ENCODE peak calls at places on chromosome 15, in five cellular contexts. X is IMR-90, Y is colonic mucosa, F is neural progenitor cell, D is DND-41. R is an unnamed sample. For H3K9me3, the result is how much of the 10 kb centered on the place peaks cover.

GRCh38 chr15:101469520-101470288 is 19.8 kb downstream of the PCSK6 start:
- DNase-seq in X (no peak), Y (no peak), D (no peak), F (no peak), R (no peak)

GRCh38 chr15:47551559-47551958 is 165.7 kb upstream of the SEMA6D start:
- DNase-seq in F (no peak), D (no peak), X (no peak), Y (no peak), R (no peak)

GRCh38 chr15:62933388-62933787 is 109.2 kb upstream of the TPM1 start:
- DNase-seq in D (no peak), X (peak), Y (no peak), F (no peak), R (no peak)

GRCh38 chr15:39471791-39472190 is 109.1 kb upstream of the THBS1 start:
- DNase-seq in X (peak), D (no peak), F (no peak), Y (no peak), R (no peak)

GRCh38 chr15:93141373-93141790 is 52.4 kb upstream of the RGMA start:
- DNase-seq in Y (no peak), X (no peak), D (peak), F (no peak), R (peak)

GRCh38 chr15:79442911-79443310 is 10.8 kb downstream of the MINAR1 start:
- DNase-seq in X (no peak), F (no peak), Y (no peak), D (no peak), R (no peak)

GRCh38 chr15:81284256-81285031 is 39.5 kb downstream of the STARD5 start:
- DNase-seq in D (no peak), Y (no peak), F (no peak), X (no peak), R (peak)

GRCh38 chr15:72117448-72117697 is 577 bp downstream of the MYO9A start:
- DNase-seq in X (peak), Y (peak), D (peak), F (peak), R (peak)

GRCh38 chr15:69338535-69339213 is 40.0 kb downstream of the PAQR5 start:
- DNase-seq in D (no peak), Y (no peak), F (no peak), X (no peak), R (no peak)

GRCh38 chr15:80803580-80804525 is 24.7 kb downstream of the CEMIP start:
- DNase-seq in D (no peak), Y (no peak), F (no peak), X (no peak), R (no peak)

GRCh38 chr15:60526127-60526616 is 47.2 kb upstream of the ICE2 start:
- DNase-seq in X (no peak), F (no peak), Y (no peak), D (no peak), R (no peak)

DNA sequence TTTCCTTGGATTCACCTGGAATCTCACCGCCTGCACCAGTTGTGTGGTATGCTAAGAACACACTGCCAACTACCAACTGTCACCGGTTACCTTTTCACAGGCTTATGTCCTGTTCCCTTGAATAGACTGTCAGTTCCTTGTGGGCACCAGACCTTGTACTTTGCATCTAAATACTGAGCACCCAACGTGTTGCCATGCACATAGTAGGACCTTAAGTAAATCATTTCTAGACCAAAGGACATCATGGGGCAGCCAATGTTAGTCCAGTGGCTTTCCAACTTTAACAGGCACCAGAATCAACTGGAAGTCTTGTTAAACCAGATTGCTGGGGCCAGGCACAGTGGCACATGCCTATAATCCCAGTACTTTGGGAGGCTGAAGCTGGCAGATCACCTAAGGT is 1.2 kb upstream of the RPAP1 start:
- DNase-seq in D (no peak), F (no peak), Y (no peak), X (no peak), R (no peak)
- H3K9me3 ChIP-seq in D (under half), F (under half), Y (under half), X (under half), R (under half)

GRCh38 chr15:99744142-99744541 is 10.9 kb upstream of the LYSMD4 start:
- DNase-seq in F (no peak), Y (no peak), D (no peak), X (no peak), R (no peak)
- TF ChIP-seq CTCF in F (peak), Y (no peak), D (peak), X (no peak), R (no peak)

GRCh38 chr15:73950479-73951043 is 24.3 kb downstream of the LOXL1 start:
- DNase-seq in X (no peak), F (no peak), Y (no peak), D (no peak), R (no peak)
- H3K9ac ChIP-seq in X (peak), F (no peak), Y (no peak), D (no peak), R (no peak)

GRCh38 chr15:25072857-25073476 is 118.2 kb downstream of the SNRPN start:
- DNase-seq in D (no peak), Y (no peak), X (no peak), F (no peak), R (no peak)
- H3K9me3 ChIP-seq in D (half or more), Y (under half), X (half or more), F (under half), R (under half)

GRCh38 chr15:65196637-65197336 is 11.6 kb upstream of the CLPX start:
- DNase-seq in Y (no peak), F (no peak), X (no peak), D (no peak), R (no peak)

GRCh38 chr15:65195542-65196026 is 10.4 kb upstream of the CLPX start:
- DNase-seq in Y (no peak), X (no peak), F (no peak), D (no peak), R (no peak)

GRCh38 chr15:65197337-65197645 is 12.1 kb upstream of the CLPX start:
- DNase-seq in Y (no peak), X (no peak), D (no peak), F (no peak), R (no peak)

GRCh38 chr15:65192016-65192415 is 6.9 kb upstream of the CLPX start:
- DNase-seq in D (no peak), F (no peak), X (peak), Y (no peak), R (no peak)

DNA sequence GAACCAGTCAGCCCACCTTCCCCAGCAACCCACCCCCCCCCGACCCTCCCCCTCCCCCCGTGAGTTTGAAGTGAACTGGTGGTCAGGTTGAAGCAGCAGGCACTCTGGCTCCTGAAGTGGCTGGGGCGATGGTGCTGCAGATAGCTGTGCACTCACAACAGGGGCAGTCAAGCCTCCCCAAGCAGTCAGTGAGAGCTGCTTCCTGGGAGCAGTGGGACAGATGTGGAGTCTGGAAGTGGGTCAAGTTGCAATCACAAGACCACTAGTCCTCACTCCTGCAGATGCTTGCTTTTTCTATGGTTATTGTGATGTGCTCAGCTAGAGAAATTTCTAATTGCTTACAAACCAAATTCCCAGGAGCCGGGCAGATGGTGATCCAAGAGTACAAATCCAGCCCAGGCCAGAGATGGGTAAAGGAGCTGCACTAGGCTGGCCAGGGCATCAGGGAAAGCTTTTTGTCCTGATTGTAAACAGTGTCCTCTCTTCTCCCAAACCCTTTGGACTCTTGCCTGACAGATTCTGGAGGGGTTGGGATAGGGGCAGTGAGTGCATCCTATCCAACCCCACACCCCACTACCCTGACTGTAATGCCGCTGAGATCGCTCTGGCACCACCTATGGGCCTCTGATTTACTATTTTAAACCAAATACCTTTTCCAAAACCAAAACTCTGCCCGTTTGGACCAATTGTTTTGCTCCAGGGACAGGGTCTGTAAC is 9.8 kb upstream of the CLPX start:
- DNase-seq in X (no peak), F (peak), Y (no peak), D (no peak), R (no peak)
- TF ChIP-seq CTCF in X (no peak), F (peak), Y (no peak), D (no peak), R (no peak)